ENCODE peak calls at places on chromosomes 3 and 15, in four cellular contexts. One of them, this sample, is unnamed.

GRCh38 chr3:196159952-196160804 is 51.0 kb downstream of the ZDHHC19 start:
- DNase-seq in fibroblast of lung: peak
- DNase-seq in K562: peak
- DNase-seq in hepatocyte: peak
- DNase-seq in this sample: no peak

GRCh38 chr15:24898715-24899278 is 56.0 kb upstream of the SNRPN start:
- DNase-seq in hepatocyte: no peak
- DNase-seq in fibroblast of lung: no peak
- DNase-seq in K562: no peak
- DNase-seq in this sample: no peak

GRCh38 chr15:28873006-28873405 is 12.8 kb upstream of the APBA2 start:
- DNase-seq in K562: no peak
- DNase-seq in fibroblast of lung: no peak
- DNase-seq in hepatocyte: no peak
- DNase-seq in this sample: no peak

GRCh38 chr3:157370867-157371266 is 65.8 kb upstream of the PTX3 start:
- DNase-seq in K562: no peak
- DNase-seq in fibroblast of lung: no peak
- DNase-seq in hepatocyte: no peak
- DNase-seq in this sample: peak

GRCh38 chr3:132237652-132238032 is 79.6 kb upstream of the ACP3 start:
- DNase-seq in K562: no peak
- DNase-seq in fibroblast of lung: no peak
- DNase-seq in hepatocyte: no peak
- DNase-seq in this sample: no peak

GRCh38 chr15:63067976-63068743 is 25.6 kb downstream of the TPM1 start:
- DNase-seq in hepatocyte: no peak
- DNase-seq in fibroblast of lung: no peak
- DNase-seq in K562: no peak
- DNase-seq in this sample: no peak

GRCh38 chr15:81189583-81190283 is 6.9 kb upstream of the IL16 start:
- DNase-seq in hepatocyte: peak
- DNase-seq in fibroblast of lung: peak
- DNase-seq in K562: no peak
- DNase-seq in this sample: peak

GRCh38 chr15:99125061-99125990 is 20.4 kb downstream of the SYNM start:
- DNase-seq in fibroblast of lung: no peak
- DNase-seq in K562: no peak
- DNase-seq in hepatocyte: no peak
- DNase-seq in this sample: no peak

GRCh38 chr3:41701196-41701698 is 260.7 kb downstream of the ULK4 start:
- DNase-seq in hepatocyte: no peak
- DNase-seq in fibroblast of lung: no peak
- DNase-seq in K562: no peak
- DNase-seq in this sample: no peak

GRCh38 chr3:16476636-16477035 is 36.9 kb downstream of the RFTN1 start:
- DNase-seq in fibroblast of lung: peak
- DNase-seq in K562: no peak
- DNase-seq in hepatocyte: peak
- DNase-seq in this sample: peak

GRCh38 chr15:101153801-101154656 is 97.8 kb downstream of the CHSY1 start:
- DNase-seq in hepatocyte: no peak
- DNase-seq in K562: no peak
- DNase-seq in fibroblast of lung: no peak
- DNase-seq in this sample: no peak

GRCh38 chr15:63915888-63916731 is 82.4 kb upstream of the HERC1 start:
- DNase-seq in fibroblast of lung: peak
- DNase-seq in K562: peak
- DNase-seq in hepatocyte: no peak
- DNase-seq in this sample: no peak

GRCh38 chr3:127454968-127455367 is 135.6 kb downstream of the TPRA1 start:
- DNase-seq in hepatocyte: no peak
- DNase-seq in fibroblast of lung: no peak
- DNase-seq in K562: no peak
- DNase-seq in this sample: no peak

GRCh38 chr15:83475551-83475950 is 28.4 kb downstream of the SH3GL3 start:
- DNase-seq in fibroblast of lung: peak
- DNase-seq in hepatocyte: no peak
- DNase-seq in K562: no peak
- DNase-seq in this sample: peak

GRCh38 chr15:70608156-70608555 is 155.2 kb downstream of the UACA start:
- DNase-seq in K562: no peak
- DNase-seq in fibroblast of lung: peak
- DNase-seq in hepatocyte: no peak
- DNase-seq in this sample: no peak

GRCh38 chr3:23002846-23003800 is 200.0 kb upstream of the UBE2E2 start:
- DNase-seq in hepatocyte: peak
- DNase-seq in fibroblast of lung: peak
- DNase-seq in K562: no peak
- DNase-seq in this sample: peak

GRCh38 chr3:74845086-74845485 is 230.6 kb upstream of the CNTN3 start:
- DNase-seq in K562: no peak
- DNase-seq in fibroblast of lung: no peak
- DNase-seq in hepatocyte: no peak
- DNase-seq in this sample: no peak

GRCh38 chr3:50490438-50490970 is 12.9 kb downstream of the CACNA2D2 start:
- DNase-seq in K562: no peak
- DNase-seq in fibroblast of lung: no peak
- DNase-seq in hepatocyte: no peak
- DNase-seq in this sample: no peak

GRCh38 chr3:24680214-24680967 is 185.7 kb upstream of the THRB start:
- DNase-seq in K562: peak
- DNase-seq in hepatocyte: peak
- DNase-seq in fibroblast of lung: peak
- DNase-seq in this sample: peak

GRCh38 chr3:43867673-43868072 is 176.9 kb downstream of the ABHD5 start:
- DNase-seq in K562: no peak
- DNase-seq in fibroblast of lung: peak
- DNase-seq in hepatocyte: no peak
- DNase-seq in this sample: no peak

GRCh38 chr3:126132751-126133511 is 47.5 kb downstream of the ALDH1L1 start:
- DNase-seq in fibroblast of lung: no peak
- DNase-seq in hepatocyte: no peak
- DNase-seq in K562: peak
- DNase-seq in this sample: no peak

GRCh38 chr3:159787191-159787590 is 201.4 kb upstream of the IL12A start:
- DNase-seq in fibroblast of lung: peak
- DNase-seq in hepatocyte: peak
- DNase-seq in K562: no peak
- DNase-seq in this sample: no peak

GRCh38 chr3:64123931-64124330 is 100.6 kb upstream of the PSMD6 start:
- DNase-seq in fibroblast of lung: no peak
- DNase-seq in K562: no peak
- DNase-seq in hepatocyte: no peak
- DNase-seq in this sample: no peak

GRCh38 chr15:86155551-86155950 is 75.9 kb downstream of the AGBL1 start:
- DNase-seq in fibroblast of lung: no peak
- DNase-seq in hepatocyte: no peak
- DNase-seq in K562: no peak
- DNase-seq in this sample: no peak

GRCh38 chr15:75606711-75607684 is 18.5 kb downstream of the SNUPN start:
- DNase-seq in hepatocyte: no peak
- DNase-seq in K562: peak
- DNase-seq in fibroblast of lung: no peak
- DNase-seq in this sample: no peak

GRCh38 chr15:80404719-80405553 is 754 bp downstream of the ARNT2 start:
- DNase-seq in K562: no peak
- DNase-seq in fibroblast of lung: no peak
- DNase-seq in hepatocyte: peak
- DNase-seq in this sample: peak

GRCh38 chr3:165983284-165983683 is 146.1 kb upstream of the BCHE start:
- DNase-seq in hepatocyte: no peak
- DNase-seq in K562: no peak
- DNase-seq in fibroblast of lung: peak
- DNase-seq in this sample: no peak

GRCh38 chr15:41559239-41559488 is 152 bp downstream of the TYRO3 start:
- DNase-seq in hepatocyte: no peak
- DNase-seq in K562: no peak
- DNase-seq in fibroblast of lung: no peak
- DNase-seq in this sample: no peak
- TF ChIP-seq EZH2 in hepatocyte: no peak
- TF ChIP-seq EZH2 in K562: no peak
- TF ChIP-seq EZH2 in fibroblast of lung: no peak
- TF ChIP-seq EZH2 in this sample: no peak

DNA sequence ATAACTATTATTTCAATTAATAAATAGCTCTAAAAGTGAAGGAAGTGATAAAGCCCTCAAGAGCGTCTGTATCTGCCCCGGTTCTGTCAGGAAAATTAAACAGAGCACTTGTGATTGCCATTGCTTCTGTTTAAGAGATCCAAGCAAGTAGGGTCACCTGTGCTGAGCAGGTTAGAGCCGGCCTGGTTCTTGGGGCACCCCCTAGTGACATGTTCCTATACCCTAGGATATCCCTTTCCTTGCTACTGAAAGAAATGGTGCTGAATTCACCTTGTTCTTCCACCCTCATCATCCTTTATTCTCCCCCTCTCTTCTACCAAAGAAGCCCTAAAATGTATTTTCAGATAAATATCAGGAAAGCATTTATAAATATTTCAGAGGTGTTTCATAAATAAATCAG is 323.5 kb downstream of the RORA start:
- DNase-seq in K562: no peak
- DNase-seq in fibroblast of lung: no peak
- DNase-seq in hepatocyte: peak
- DNase-seq in this sample: no peak
- TF ChIP-seq CTCF in K562: no peak
- TF ChIP-seq CTCF in fibroblast of lung: no peak
- TF ChIP-seq CTCF in hepatocyte: peak
- TF ChIP-seq CTCF in this sample: no peak

DNA sequence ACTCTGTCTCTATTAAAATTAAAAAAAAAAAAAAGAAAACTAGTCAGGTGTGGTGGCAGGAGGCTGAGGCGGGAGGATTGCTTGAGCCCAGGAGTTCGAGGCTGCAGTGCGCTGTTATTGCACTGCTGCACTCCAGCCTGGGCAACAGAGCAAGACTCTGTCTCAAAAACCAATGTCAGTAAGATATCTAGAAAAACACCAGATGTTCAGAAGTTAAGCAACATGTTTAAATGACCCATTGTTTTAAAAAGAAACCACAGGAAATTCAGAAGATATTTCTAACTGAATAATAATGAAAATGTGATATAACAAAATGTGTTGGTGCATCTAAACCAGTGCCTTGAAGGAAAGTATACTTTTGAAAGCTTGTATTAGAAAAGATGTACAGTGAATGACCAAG is 203.4 kb upstream of the CGNL1 start:
- DNase-seq in hepatocyte: no peak
- DNase-seq in K562: no peak
- DNase-seq in fibroblast of lung: peak
- DNase-seq in this sample: no peak
- TF ChIP-seq EZH2 in hepatocyte: no peak
- TF ChIP-seq EZH2 in K562: no peak
- TF ChIP-seq EZH2 in fibroblast of lung: no peak
- TF ChIP-seq EZH2 in this sample: no peak

DNA sequence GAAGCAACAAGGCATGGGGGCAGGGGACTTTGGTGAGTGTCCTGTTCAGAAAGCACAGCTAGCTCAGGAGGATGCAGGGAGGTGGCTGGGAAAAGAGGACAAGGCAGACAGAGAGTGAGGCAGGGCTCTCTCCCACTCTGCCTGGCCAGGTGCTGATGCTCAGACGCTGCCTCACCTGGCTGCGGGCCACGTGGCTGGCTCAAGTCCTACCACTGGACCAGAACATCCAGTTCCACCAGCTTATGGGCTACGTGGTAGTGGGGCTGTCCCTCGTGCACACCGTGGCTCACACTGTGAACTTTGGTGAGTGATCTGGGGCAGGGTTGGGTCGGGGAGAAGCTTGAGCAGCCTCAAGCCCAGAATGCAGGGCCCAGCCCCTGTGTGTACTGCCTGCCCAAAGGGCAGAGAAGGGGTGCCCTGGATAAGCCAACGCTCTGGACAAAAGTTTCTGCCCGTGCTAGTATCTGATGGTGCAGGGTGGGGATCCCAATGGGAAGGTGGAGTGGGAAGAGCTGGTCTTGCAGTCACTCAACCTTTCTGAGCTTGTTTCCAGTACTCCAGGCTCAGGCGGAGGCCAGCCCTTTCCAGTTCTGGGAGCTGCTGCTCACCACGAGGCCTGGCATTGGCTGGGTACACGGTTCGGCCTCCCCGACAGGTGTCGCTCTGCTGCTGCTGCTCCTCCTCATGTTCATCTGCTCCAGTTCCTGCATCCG is 20.9 kb downstream of the NOX5 start:
- DNase-seq in K562: peak
- DNase-seq in hepatocyte: peak
- DNase-seq in fibroblast of lung: no peak
- DNase-seq in this sample: peak
- TF ChIP-seq CTCF in K562: peak
- TF ChIP-seq CTCF in hepatocyte: peak
- TF ChIP-seq CTCF in fibroblast of lung: no peak
- TF ChIP-seq CTCF in this sample: peak

GRCh38 chr3:172447611-172448579 is at the start of gene GHSR:
- DNase-seq in hepatocyte: no peak
- DNase-seq in fibroblast of lung: no peak
- DNase-seq in K562: no peak
- DNase-seq in this sample: no peak
- TF ChIP-seq EZH2 in hepatocyte: peak
- TF ChIP-seq EZH2 in fibroblast of lung: peak
- TF ChIP-seq EZH2 in K562: no peak
- TF ChIP-seq EZH2 in this sample: no peak